ENCODE peak calls at places on chromosomes 16 and 17, in ten cellular contexts. I is A172; D is NCI-H1092; T is ecto neural progenitor cell; G is stimulated activated CD8-positive, alpha-beta memory T cell treated with anti-CD3 and anti-CD28 coated beads, Interleukin-4, amount 100 ng/mL, for 1 hour; X is AG08395; E is fibroblast of pulmonary artery; K is upper lobe of right lung; B is HTR-8/SVneo; Q is NCI-H1105 treated with DMSO at 0.1 percent for 48 hours. L is an unnamed sample.

GRCh38 chr16:47132310-47132709 is 11.4 kb downstream of the NETO2 start:
- DNase-seq in I (no peak), D (no peak), T (no peak), G (no peak), X (no peak), E (peak), K (no peak), B (no peak), Q (peak), L (no peak)

GRCh38 chr16:88628512-88628974 is 9.8 kb upstream of the IL17C start:
- DNase-seq in I (peak), D (no peak), T (peak), G (no peak), X (no peak), E (no peak), K (no peak), B (no peak), Q (no peak), L (no peak)

GRCh38 chr16:51163366-51163765 is 12.3 kb upstream of the SALL1 start:
- DNase-seq in I (no peak), D (no peak), T (no peak), G (no peak), X (peak), E (no peak), K (no peak), B (no peak), Q (no peak), L (no peak)

GRCh38 chr17:59785091-59785799 is 77.8 kb downstream of the VMP1 start:
- DNase-seq in I (peak), D (no peak), T (no peak), G (no peak), X (no peak), E (no peak), K (no peak), B (no peak), Q (no peak), L (no peak)

GRCh38 chr17:15441315-15441714 is 26.1 kb downstream of the CDRT4 start:
- DNase-seq in I (peak), D (no peak), T (no peak), G (no peak), X (no peak), E (peak), K (no peak), B (no peak), Q (no peak), L (no peak)

GRCh38 chr17:14298221-14298994 is 2.5 kb upstream of the HS3ST3B1 start:
- DNase-seq in I (no peak), D (no peak), T (peak), G (no peak), X (no peak), E (no peak), K (no peak), B (no peak), Q (no peak), L (no peak)

GRCh38 chr16:25747160-25747758 is 55.5 kb downstream of the HS3ST4 start:
- DNase-seq in I (no peak), D (no peak), T (peak), G (no peak), X (no peak), E (peak), K (no peak), B (no peak), Q (no peak), L (no peak)

GRCh38 chr17:17269926-17270773 is 10.9 kb downstream of the COPS3 start:
- DNase-seq in I (no peak), D (no peak), T (no peak), G (no peak), X (no peak), E (no peak), K (no peak), B (no peak), Q (no peak), L (no peak)

GRCh38 chr16:50548659-50549560 is 714 bp downstream of the NKD1 start:
- DNase-seq in I (no peak), D (no peak), T (no peak), G (no peak), X (no peak), E (peak), K (no peak), B (peak), Q (peak), L (no peak)